ENCODE peak calls at places on chromosomes 1 and 21, in eight cellular contexts. One of them, this sample, is unnamed.
A peak's percentile ranks its signal among the peaks of the same experiment; 100 is the strongest.

GRCh38 chr1:35864813-35865212 is 18.2 kb upstream of the AGO1 start:
- DNase-seq in T-helper 2 cell: no peak
- DNase-seq in germinal center: no peak
- DNase-seq in pulmonary artery endothelial cell: no peak
- DNase-seq in EH: no peak
- DNase-seq in activated CD4-positive, alpha-beta T cell treated with anti-CD3 and anti-CD28 coated beads, Interleukin-2, amount 10 ng/mL, durations not matched to agents 7 days and 5 days: no peak
- DNase-seq in NCI-H1092: no peak
- DNase-seq in left ventricle myocardium superior: no peak
- DNase-seq in this sample: no peak

GRCh38 chr1:9822897-9823692 is 670 bp downstream of the CLSTN1 start:
- DNase-seq in T-helper 2 cell: peak; percentile 12
- DNase-seq in germinal center: peak; percentile 42
- DNase-seq in pulmonary artery endothelial cell: no peak
- DNase-seq in EH: peak; percentile 30
- DNase-seq in activated CD4-positive, alpha-beta T cell treated with anti-CD3 and anti-CD28 coated beads, Interleukin-2, amount 10 ng/mL, durations not matched to agents 7 days and 5 days: peak; percentile 30
- DNase-seq in NCI-H1092: peak; percentile 32
- DNase-seq in left ventricle myocardium superior: peak; percentile 51
- DNase-seq in this sample: no peak

GRCh38 chr21:28419811-28420210 is 572.9 kb downstream of the LTN1 start:
- DNase-seq in T-helper 2 cell: no peak
- DNase-seq in germinal center: no peak
- DNase-seq in pulmonary artery endothelial cell: no peak
- DNase-seq in EH: no peak
- DNase-seq in activated CD4-positive, alpha-beta T cell treated with anti-CD3 and anti-CD28 coated beads, Interleukin-2, amount 10 ng/mL, durations not matched to agents 7 days and 5 days: no peak
- DNase-seq in NCI-H1092: no peak
- DNase-seq in left ventricle myocardium superior: no peak
- DNase-seq in this sample: no peak

GRCh38 chr21:33251119-33251518 is 15.0 kb upstream of the IL10RB start:
- DNase-seq in T-helper 2 cell: no peak
- DNase-seq in germinal center: no peak
- DNase-seq in pulmonary artery endothelial cell: no peak
- DNase-seq in EH: no peak
- DNase-seq in activated CD4-positive, alpha-beta T cell treated with anti-CD3 and anti-CD28 coated beads, Interleukin-2, amount 10 ng/mL, durations not matched to agents 7 days and 5 days: no peak
- DNase-seq in NCI-H1092: no peak
- DNase-seq in left ventricle myocardium superior: no peak
- DNase-seq in this sample: no peak

GRCh38 chr1:84603941-84604830 is 29.9 kb upstream of the CTBS start:
- DNase-seq in T-helper 2 cell: no peak
- DNase-seq in germinal center: no peak
- DNase-seq in pulmonary artery endothelial cell: peak; percentile 83
- DNase-seq in EH: peak; percentile 97
- DNase-seq in activated CD4-positive, alpha-beta T cell treated with anti-CD3 and anti-CD28 coated beads, Interleukin-2, amount 10 ng/mL, durations not matched to agents 7 days and 5 days: no peak
- DNase-seq in NCI-H1092: no peak
- DNase-seq in left ventricle myocardium superior: peak; percentile 38
- DNase-seq in this sample: no peak

GRCh38 chr1:21439721-21440629 is at the start of gene NBPF3:
- DNase-seq in T-helper 2 cell: peak; percentile 82
- DNase-seq in germinal center: peak; percentile 83
- DNase-seq in pulmonary artery endothelial cell: peak; percentile 32
- DNase-seq in EH: peak; percentile 90
- DNase-seq in activated CD4-positive, alpha-beta T cell treated with anti-CD3 and anti-CD28 coated beads, Interleukin-2, amount 10 ng/mL, durations not matched to agents 7 days and 5 days: peak; percentile 91
- DNase-seq in NCI-H1092: peak; percentile 87
- DNase-seq in left ventricle myocardium superior: peak; percentile 94
- DNase-seq in this sample: peak; percentile 34

GRCh38 chr1:243440406-243440805 is 184.6 kb downstream of the SDCCAG8 start:
- DNase-seq in T-helper 2 cell: no peak
- DNase-seq in germinal center: no peak
- DNase-seq in pulmonary artery endothelial cell: no peak
- DNase-seq in EH: no peak
- DNase-seq in activated CD4-positive, alpha-beta T cell treated with anti-CD3 and anti-CD28 coated beads, Interleukin-2, amount 10 ng/mL, durations not matched to agents 7 days and 5 days: no peak
- DNase-seq in NCI-H1092: no peak
- DNase-seq in left ventricle myocardium superior: no peak
- DNase-seq in this sample: no peak

GRCh38 chr1:194787001-194787400 is 1600.6 kb upstream of the B3GALT2 start:
- DNase-seq in T-helper 2 cell: no peak
- DNase-seq in germinal center: no peak
- DNase-seq in pulmonary artery endothelial cell: no peak
- DNase-seq in EH: no peak
- DNase-seq in activated CD4-positive, alpha-beta T cell treated with anti-CD3 and anti-CD28 coated beads, Interleukin-2, amount 10 ng/mL, durations not matched to agents 7 days and 5 days: no peak
- DNase-seq in NCI-H1092: no peak
- DNase-seq in left ventricle myocardium superior: no peak
- DNase-seq in this sample: no peak

GRCh38 chr1:47207811-47208373 is 18.1 kb upstream of the PDZK1IP1 start:
- DNase-seq in T-helper 2 cell: no peak
- DNase-seq in germinal center: no peak
- DNase-seq in pulmonary artery endothelial cell: no peak
- DNase-seq in EH: no peak
- DNase-seq in activated CD4-positive, alpha-beta T cell treated with anti-CD3 and anti-CD28 coated beads, Interleukin-2, amount 10 ng/mL, durations not matched to agents 7 days and 5 days: no peak
- DNase-seq in NCI-H1092: no peak
- DNase-seq in left ventricle myocardium superior: no peak
- DNase-seq in this sample: no peak

GRCh38 chr1:119549719-119550141 is 42.7 kb downstream of the HSD3B1 start:
- DNase-seq in T-helper 2 cell: no peak
- DNase-seq in germinal center: no peak
- DNase-seq in pulmonary artery endothelial cell: peak; percentile 5
- DNase-seq in EH: peak; percentile 70
- DNase-seq in activated CD4-positive, alpha-beta T cell treated with anti-CD3 and anti-CD28 coated beads, Interleukin-2, amount 10 ng/mL, durations not matched to agents 7 days and 5 days: peak; percentile 29
- DNase-seq in NCI-H1092: peak; percentile 64
- DNase-seq in left ventricle myocardium superior: peak; percentile 29
- DNase-seq in this sample: no peak

GRCh38 chr1:70587803-70588465 is 176.9 kb downstream of the CTH start:
- DNase-seq in T-helper 2 cell: no peak
- DNase-seq in germinal center: no peak
- DNase-seq in pulmonary artery endothelial cell: no peak
- DNase-seq in EH: no peak
- DNase-seq in activated CD4-positive, alpha-beta T cell treated with anti-CD3 and anti-CD28 coated beads, Interleukin-2, amount 10 ng/mL, durations not matched to agents 7 days and 5 days: no peak
- DNase-seq in NCI-H1092: no peak
- DNase-seq in left ventricle myocardium superior: no peak
- DNase-seq in this sample: no peak

GRCh38 chr1:155379180-155379876 is 58.6 kb downstream of the RUSC1 start:
- DNase-seq in T-helper 2 cell: no peak
- DNase-seq in germinal center: peak; percentile 12
- DNase-seq in pulmonary artery endothelial cell: peak; percentile 26
- DNase-seq in EH: peak; percentile 38
- DNase-seq in activated CD4-positive, alpha-beta T cell treated with anti-CD3 and anti-CD28 coated beads, Interleukin-2, amount 10 ng/mL, durations not matched to agents 7 days and 5 days: no peak
- DNase-seq in NCI-H1092: no peak
- DNase-seq in left ventricle myocardium superior: no peak
- DNase-seq in this sample: no peak

GRCh38 chr1:72281637-72282270 is 585 bp downstream of the NEGR1 start:
- DNase-seq in T-helper 2 cell: no peak
- DNase-seq in germinal center: no peak
- DNase-seq in pulmonary artery endothelial cell: no peak
- DNase-seq in EH: peak; percentile 14
- DNase-seq in activated CD4-positive, alpha-beta T cell treated with anti-CD3 and anti-CD28 coated beads, Interleukin-2, amount 10 ng/mL, durations not matched to agents 7 days and 5 days: peak; percentile 6
- DNase-seq in NCI-H1092: peak; percentile 2
- DNase-seq in left ventricle myocardium superior: no peak
- DNase-seq in this sample: no peak

GRCh38 chr1:4000811-4001251 is 100.8 kb upstream of the C1orf174 start:
- DNase-seq in T-helper 2 cell: no peak
- DNase-seq in germinal center: no peak
- DNase-seq in pulmonary artery endothelial cell: no peak
- DNase-seq in EH: no peak
- DNase-seq in activated CD4-positive, alpha-beta T cell treated with anti-CD3 and anti-CD28 coated beads, Interleukin-2, amount 10 ng/mL, durations not matched to agents 7 days and 5 days: no peak
- DNase-seq in NCI-H1092: no peak
- DNase-seq in left ventricle myocardium superior: no peak
- DNase-seq in this sample: no peak

GRCh38 chr1:224632381-224632871 is 16.3 kb downstream of the CNIH3 start:
- DNase-seq in T-helper 2 cell: no peak
- DNase-seq in germinal center: no peak
- DNase-seq in pulmonary artery endothelial cell: peak; percentile 64
- DNase-seq in EH: peak; percentile 83
- DNase-seq in activated CD4-positive, alpha-beta T cell treated with anti-CD3 and anti-CD28 coated beads, Interleukin-2, amount 10 ng/mL, durations not matched to agents 7 days and 5 days: no peak
- DNase-seq in NCI-H1092: no peak
- DNase-seq in left ventricle myocardium superior: no peak
- DNase-seq in this sample: no peak

GRCh38 chr21:39597595-39598185 is 15.1 kb upstream of the B3GALT5 start:
- DNase-seq in T-helper 2 cell: no peak
- DNase-seq in germinal center: no peak
- DNase-seq in pulmonary artery endothelial cell: no peak
- DNase-seq in EH: no peak
- DNase-seq in activated CD4-positive, alpha-beta T cell treated with anti-CD3 and anti-CD28 coated beads, Interleukin-2, amount 10 ng/mL, durations not matched to agents 7 days and 5 days: no peak
- DNase-seq in NCI-H1092: no peak
- DNase-seq in left ventricle myocardium superior: no peak
- DNase-seq in this sample: no peak

GRCh38 chr1:226717256-226717909 is 21.7 kb downstream of the ITPKB start:
- DNase-seq in T-helper 2 cell: no peak
- DNase-seq in germinal center: no peak
- DNase-seq in pulmonary artery endothelial cell: no peak
- DNase-seq in EH: no peak
- DNase-seq in activated CD4-positive, alpha-beta T cell treated with anti-CD3 and anti-CD28 coated beads, Interleukin-2, amount 10 ng/mL, durations not matched to agents 7 days and 5 days: no peak
- DNase-seq in NCI-H1092: no peak
- DNase-seq in left ventricle myocardium superior: no peak
- DNase-seq in this sample: no peak

GRCh38 chr21:24093032-24093431 is 1514.2 kb downstream of the MRPL39 start:
- DNase-seq in T-helper 2 cell: no peak
- DNase-seq in germinal center: no peak
- DNase-seq in pulmonary artery endothelial cell: no peak
- DNase-seq in EH: no peak
- DNase-seq in activated CD4-positive, alpha-beta T cell treated with anti-CD3 and anti-CD28 coated beads, Interleukin-2, amount 10 ng/mL, durations not matched to agents 7 days and 5 days: no peak
- DNase-seq in NCI-H1092: no peak
- DNase-seq in left ventricle myocardium superior: no peak
- DNase-seq in this sample: no peak

GRCh38 chr1:94325379-94326302 is 88.3 kb upstream of the ARHGAP29 start:
- DNase-seq in T-helper 2 cell: no peak
- DNase-seq in germinal center: no peak
- DNase-seq in pulmonary artery endothelial cell: peak; percentile 96
- DNase-seq in EH: peak; percentile 99
- DNase-seq in activated CD4-positive, alpha-beta T cell treated with anti-CD3 and anti-CD28 coated beads, Interleukin-2, amount 10 ng/mL, durations not matched to agents 7 days and 5 days: no peak
- DNase-seq in NCI-H1092: no peak
- DNase-seq in left ventricle myocardium superior: no peak
- DNase-seq in this sample: no peak

GRCh38 chr21:43609501-43610340 is 49.6 kb downstream of the HSF2BP start:
- DNase-seq in T-helper 2 cell: no peak
- DNase-seq in germinal center: no peak
- DNase-seq in pulmonary artery endothelial cell: peak; percentile 68
- DNase-seq in EH: peak; percentile 83
- DNase-seq in activated CD4-positive, alpha-beta T cell treated with anti-CD3 and anti-CD28 coated beads, Interleukin-2, amount 10 ng/mL, durations not matched to agents 7 days and 5 days: no peak
- DNase-seq in NCI-H1092: peak; percentile 99
- DNase-seq in left ventricle myocardium superior: no peak
- DNase-seq in this sample: no peak

GRCh38 chr1:160260436-160261382 is 1.6 kb downstream of the DCAF8 start:
- DNase-seq in T-helper 2 cell: no peak
- DNase-seq in germinal center: no peak
- DNase-seq in pulmonary artery endothelial cell: peak; percentile 58
- DNase-seq in EH: peak; percentile 94
- DNase-seq in activated CD4-positive, alpha-beta T cell treated with anti-CD3 and anti-CD28 coated beads, Interleukin-2, amount 10 ng/mL, durations not matched to agents 7 days and 5 days: no peak
- DNase-seq in NCI-H1092: no peak
- DNase-seq in left ventricle myocardium superior: no peak
- DNase-seq in this sample: no peak

GRCh38 chr1:240136402-240136801 is 44.7 kb downstream of the FMN2 start:
- DNase-seq in T-helper 2 cell: no peak
- DNase-seq in germinal center: no peak
- DNase-seq in pulmonary artery endothelial cell: no peak
- DNase-seq in EH: peak; percentile 75
- DNase-seq in activated CD4-positive, alpha-beta T cell treated with anti-CD3 and anti-CD28 coated beads, Interleukin-2, amount 10 ng/mL, durations not matched to agents 7 days and 5 days: no peak
- DNase-seq in NCI-H1092: no peak
- DNase-seq in left ventricle myocardium superior: no peak
- DNase-seq in this sample: no peak

GRCh38 chr1:97919568-97920261 is 1.1 kb downstream of the DPYD start:
- DNase-seq in T-helper 2 cell: no peak
- DNase-seq in germinal center: no peak
- DNase-seq in pulmonary artery endothelial cell: no peak
- DNase-seq in EH: peak; percentile 42
- DNase-seq in activated CD4-positive, alpha-beta T cell treated with anti-CD3 and anti-CD28 coated beads, Interleukin-2, amount 10 ng/mL, durations not matched to agents 7 days and 5 days: no peak
- DNase-seq in NCI-H1092: no peak
- DNase-seq in left ventricle myocardium superior: no peak
- DNase-seq in this sample: no peak

GRCh38 chr1:156096640-156097391 is 14.6 kb upstream of the MEX3A start:
- DNase-seq in T-helper 2 cell: peak; percentile 85
- DNase-seq in germinal center: peak; percentile 88
- DNase-seq in pulmonary artery endothelial cell: peak; percentile 91
- DNase-seq in EH: peak; percentile 88
- DNase-seq in activated CD4-positive, alpha-beta T cell treated with anti-CD3 and anti-CD28 coated beads, Interleukin-2, amount 10 ng/mL, durations not matched to agents 7 days and 5 days: peak; percentile 88
- DNase-seq in NCI-H1092: peak; percentile 50
- DNase-seq in left ventricle myocardium superior: peak; percentile 95
- DNase-seq in this sample: peak; percentile 88

This sample was measured in GM12892.